ENCODE peak calls at places on chromosome 4, in ten cellular contexts. One of them, this sample, is unnamed.

GRCh38 chr4:25308761-25309160 is 3.8 kb upstream of the ZCCHC4 start:
- DNase-seq in SW480: no peak
- DNase-seq in putamen: no peak
- DNase-seq in fibroblast of the conjunctiva: no peak
- DNase-seq in endothelial cell: no peak
- DNase-seq in HEK293T: no peak
- DNase-seq in breast epithelium: no peak
- DNase-seq in NCI-H2081: no peak
- DNase-seq in stromal cell of bone marrow: no peak
- DNase-seq in NCI-H2029 treated with DMSO at 0.1 percent for 48 hours: no peak
- DNase-seq in this sample: no peak

GRCh38 chr4:53767503-53767902 is 176.2 kb upstream of the LNX1 start:
- DNase-seq in SW480: no peak
- DNase-seq in putamen: no peak
- DNase-seq in fibroblast of the conjunctiva: peak; percentile 43
- DNase-seq in endothelial cell: no peak
- DNase-seq in HEK293T: no peak
- DNase-seq in breast epithelium: no peak
- DNase-seq in NCI-H2081: no peak
- DNase-seq in stromal cell of bone marrow: peak; percentile 86
- DNase-seq in NCI-H2029 treated with DMSO at 0.1 percent for 48 hours: no peak
- DNase-seq in this sample: no peak

GRCh38 chr4:8649631-8650261 is 57.2 kb downstream of the CPZ start:
- DNase-seq in SW480: no peak
- DNase-seq in putamen: no peak
- DNase-seq in fibroblast of the conjunctiva: no peak
- DNase-seq in endothelial cell: no peak
- DNase-seq in HEK293T: no peak
- DNase-seq in breast epithelium: no peak
- DNase-seq in NCI-H2081: no peak
- DNase-seq in stromal cell of bone marrow: no peak
- DNase-seq in NCI-H2029 treated with DMSO at 0.1 percent for 48 hours: no peak
- DNase-seq in this sample: peak; percentile 13

GRCh38 chr4:560731-561211 is 15.3 kb downstream of the TMEM271 start:
- DNase-seq in SW480: no peak
- DNase-seq in putamen: peak; percentile 75
- DNase-seq in fibroblast of the conjunctiva: no peak
- DNase-seq in endothelial cell: no peak
- DNase-seq in HEK293T: no peak
- DNase-seq in breast epithelium: no peak
- DNase-seq in NCI-H2081: no peak
- DNase-seq in stromal cell of bone marrow: no peak
- DNase-seq in NCI-H2029 treated with DMSO at 0.1 percent for 48 hours: no peak
- DNase-seq in this sample: no peak

GRCh38 chr4:88158360-88159136 is at the start of gene ABCG2:
- DNase-seq in SW480: peak; percentile 49
- DNase-seq in putamen: peak; percentile 25
- DNase-seq in fibroblast of the conjunctiva: peak; percentile 5
- DNase-seq in endothelial cell: peak; percentile 31
- DNase-seq in HEK293T: peak; percentile 42
- DNase-seq in breast epithelium: no peak
- DNase-seq in NCI-H2081: peak; percentile 27
- DNase-seq in stromal cell of bone marrow: no peak
- DNase-seq in NCI-H2029 treated with DMSO at 0.1 percent for 48 hours: no peak
- DNase-seq in this sample: no peak

GRCh38 chr4:10688827-10689226 is 4.3 kb upstream of the CLNK start:
- DNase-seq in SW480: no peak
- DNase-seq in putamen: no peak
- DNase-seq in fibroblast of the conjunctiva: no peak
- DNase-seq in endothelial cell: no peak
- DNase-seq in HEK293T: no peak
- DNase-seq in breast epithelium: no peak
- DNase-seq in NCI-H2081: no peak
- DNase-seq in stromal cell of bone marrow: no peak
- DNase-seq in NCI-H2029 treated with DMSO at 0.1 percent for 48 hours: no peak
- DNase-seq in this sample: no peak

GRCh38 chr4:150583287-150584197 is 1.6 kb downstream of the MAB21L2 start:
- DNase-seq in SW480: no peak
- DNase-seq in putamen: no peak
- DNase-seq in fibroblast of the conjunctiva: no peak
- DNase-seq in endothelial cell: peak; percentile 53
- DNase-seq in HEK293T: no peak
- DNase-seq in breast epithelium: no peak
- DNase-seq in NCI-H2081: no peak
- DNase-seq in stromal cell of bone marrow: no peak
- DNase-seq in NCI-H2029 treated with DMSO at 0.1 percent for 48 hours: no peak
- DNase-seq in this sample: no peak

GRCh38 chr4:77505275-77505957 is 100.2 kb upstream of the CXCL13 start:
- DNase-seq in SW480: no peak
- DNase-seq in putamen: no peak
- DNase-seq in fibroblast of the conjunctiva: no peak
- DNase-seq in endothelial cell: no peak
- DNase-seq in HEK293T: no peak
- DNase-seq in breast epithelium: no peak
- DNase-seq in NCI-H2081: no peak
- DNase-seq in stromal cell of bone marrow: no peak
- DNase-seq in NCI-H2029 treated with DMSO at 0.1 percent for 48 hours: no peak
- DNase-seq in this sample: no peak

GRCh38 chr4:155481150-155481549 is 104.4 kb upstream of the MAP9 start:
- DNase-seq in SW480: no peak
- DNase-seq in putamen: no peak
- DNase-seq in fibroblast of the conjunctiva: no peak
- DNase-seq in endothelial cell: no peak
- DNase-seq in HEK293T: no peak
- DNase-seq in breast epithelium: no peak
- DNase-seq in NCI-H2081: no peak
- DNase-seq in stromal cell of bone marrow: no peak
- DNase-seq in NCI-H2029 treated with DMSO at 0.1 percent for 48 hours: no peak
- DNase-seq in this sample: no peak

GRCh38 chr4:576245-576821 is at the start of gene TMEM271:
- DNase-seq in SW480: no peak
- DNase-seq in putamen: no peak
- DNase-seq in fibroblast of the conjunctiva: no peak
- DNase-seq in endothelial cell: no peak
- DNase-seq in HEK293T: no peak
- DNase-seq in breast epithelium: no peak
- DNase-seq in NCI-H2081: no peak
- DNase-seq in stromal cell of bone marrow: no peak
- DNase-seq in NCI-H2029 treated with DMSO at 0.1 percent for 48 hours: no peak
- DNase-seq in this sample: no peak

GRCh38 chr4:20288846-20289512 is 37.3 kb downstream of the SLIT2 start:
- DNase-seq in SW480: no peak
- DNase-seq in putamen: no peak
- DNase-seq in fibroblast of the conjunctiva: no peak
- DNase-seq in endothelial cell: no peak
- DNase-seq in HEK293T: no peak
- DNase-seq in breast epithelium: no peak
- DNase-seq in NCI-H2081: no peak
- DNase-seq in stromal cell of bone marrow: peak; percentile 57
- DNase-seq in NCI-H2029 treated with DMSO at 0.1 percent for 48 hours: no peak
- DNase-seq in this sample: no peak

GRCh38 chr4:187663076-187663475 is 332.5 kb upstream of the ZFP42 start:
- DNase-seq in SW480: no peak
- DNase-seq in putamen: no peak
- DNase-seq in fibroblast of the conjunctiva: no peak
- DNase-seq in endothelial cell: no peak
- DNase-seq in HEK293T: no peak
- DNase-seq in breast epithelium: no peak
- DNase-seq in NCI-H2081: no peak
- DNase-seq in stromal cell of bone marrow: no peak
- DNase-seq in NCI-H2029 treated with DMSO at 0.1 percent for 48 hours: no peak
- DNase-seq in this sample: no peak

GRCh38 chr4:1243451-1244080 is 5.4 kb downstream of the CTBP1 start:
- DNase-seq in SW480: no peak
- DNase-seq in putamen: no peak
- DNase-seq in fibroblast of the conjunctiva: no peak
- DNase-seq in endothelial cell: no peak
- DNase-seq in HEK293T: no peak
- DNase-seq in breast epithelium: no peak
- DNase-seq in NCI-H2081: no peak
- DNase-seq in stromal cell of bone marrow: no peak
- DNase-seq in NCI-H2029 treated with DMSO at 0.1 percent for 48 hours: no peak
- DNase-seq in this sample: no peak